ENCODE peak calls at places on chromosomes 1 and 21, in five cellular contexts. O is AG08396; D is mucosa of descending colon; H is cardiac fibroblast; K is stimulated activated CD8-positive, alpha-beta memory T cell treated with anti-CD3 and anti-CD28 coated beads, Interleukin-2, amount 100 ng/mL, for 1 hour. Y is an unnamed sample.

GRCh38 chr1:182235952-182236650 is 155.5 kb downstream of the GLUL start:
- DNase-seq in H (no peak), D (peak; percentile 71), K (no peak), O (peak; percentile 42), Y (peak; percentile 71)

GRCh38 chr1:37476460-37477197 is 2.2 kb downstream of the ZC3H12A start:
- DNase-seq in D (peak; percentile 83), H (peak; percentile 92), O (peak; percentile 77), K (no peak), Y (peak; percentile 81)

GRCh38 chr1:243596441-243597183 is 253.4 kb downstream of the AKT3 start:
- DNase-seq in D (no peak), K (no peak), H (peak; percentile 86), O (peak; percentile 58), Y (peak; percentile 59)

GRCh38 chr1:165795894-165796293 is 27.2 kb upstream of the TMCO1 start:
- DNase-seq in H (no peak), D (no peak), O (no peak), K (no peak), Y (no peak)

GRCh38 chr1:200429221-200429751 is 19.4 kb upstream of the ZNF281 start:
- DNase-seq in H (peak; percentile 87), O (no peak), K (no peak), D (no peak), Y (peak; percentile 53)

GRCh38 chr21:45539796-45540600 is 2.2 kb downstream of the SLC19A1 start:
- DNase-seq in D (no peak), O (no peak), K (no peak), H (no peak), Y (no peak)

GRCh38 chr1:160261526-160261877 is 847 bp downstream of the DCAF8 start:
- DNase-seq in D (no peak), O (peak; percentile 77), H (peak; percentile 68), K (peak; percentile 25), Y (peak; percentile 70)

GRCh38 chr21:41943468-41944250 is 10.2 kb downstream of the C2CD2 start:
- DNase-seq in K (no peak), O (no peak), H (no peak), D (no peak), Y (no peak)

GRCh38 chr1:41260768-41261167 is 18.7 kb upstream of the SCMH1 start:
- DNase-seq in D (no peak), O (no peak), K (no peak), H (no peak), Y (no peak)

GRCh38 chr1:154857441-154858215 is 12.5 kb downstream of the KCNN3 start:
- DNase-seq in K (no peak), O (no peak), H (no peak), D (no peak), Y (no peak)

GRCh38 chr1:107788189-107788588 is 176.8 kb downstream of the VAV3 start:
- DNase-seq in O (no peak), K (no peak), H (peak; percentile 5), D (no peak), Y (no peak)

GRCh38 chr21:43574741-43575465 is 84.4 kb downstream of the HSF2BP start:
- DNase-seq in H (no peak), D (no peak), O (no peak), K (no peak), Y (no peak)

GRCh38 chr1:230215049-230215448 is 148.0 kb downstream of the GALNT2 start:
- DNase-seq in D (no peak), K (no peak), H (peak; percentile 94), O (no peak), Y (peak; percentile 43)

GRCh38 chr21:28068455-28069358 is 924.0 kb downstream of the LTN1 start:
- DNase-seq in O (no peak), K (no peak), D (no peak), H (no peak), Y (no peak)

GRCh38 chr1:212396638-212397037 is 18.0 kb downstream of the PACC1 start:
- DNase-seq in H (no peak), D (no peak), O (no peak), K (no peak), Y (no peak)

GRCh38 chr1:169886422-169886821 is 7.3 kb downstream of the SCYL3 start:
- DNase-seq in D (no peak), H (no peak), O (no peak), K (no peak), Y (no peak)

GRCh38 chr1:5611431-5611830 is 380.8 kb downstream of the NPHP4 start:
- DNase-seq in O (no peak), D (no peak), K (no peak), H (no peak), Y (no peak)

GRCh38 chr1:64133036-64133435 is 70.4 kb upstream of the UBE2U start:
- DNase-seq in K (no peak), O (peak; percentile 62), H (peak; percentile 82), D (no peak), Y (peak; percentile 92)

GRCh38 chr1:29851666-29852065 is 615.3 kb downstream of the PTPRU start:
- DNase-seq in O (no peak), H (no peak), D (no peak), K (no peak), Y (no peak)

GRCh38 chr1:151728151-151728711 is 6.9 kb downstream of the RIIAD1 start:
- DNase-seq in H (peak; percentile 69), K (no peak), D (no peak), O (peak; percentile 44), Y (peak; percentile 66)

GRCh38 chr1:210912752-210913151 is 221.2 kb downstream of the KCNH1 start:
- DNase-seq in H (no peak), K (no peak), O (no peak), D (no peak), Y (no peak)

GRCh38 chr1:203461717-203462116 is 13.9 kb upstream of the PRELP start:
- DNase-seq in D (no peak), K (no peak), H (no peak), O (no peak), Y (no peak)

GRCh38 chr1:31661856-31662255 is 17.2 kb upstream of the PEF1 start:
- DNase-seq in H (no peak), O (no peak), K (no peak), D (no peak), Y (no peak)

GRCh38 chr1:80448081-80448480 is 1352.7 kb upstream of the ADGRL2 start:
- DNase-seq in K (no peak), D (no peak), H (peak; percentile 19), O (no peak), Y (peak; percentile 11)

GRCh38 chr1:232962761-232963357 is 12.4 kb downstream of the NTPCR start:
- DNase-seq in K (no peak), H (peak; percentile 55), O (no peak), D (no peak), Y (no peak)

GRCh38 chr1:58883888-58884482 is 100.1 kb upstream of the JUN start:
- DNase-seq in D (no peak), H (peak; percentile 85), O (no peak), K (no peak), Y (no peak)

GRCh38 chr1:48668339-48668738 is 108.4 kb downstream of the BEND5 start:
- DNase-seq in H (no peak), O (no peak), D (no peak), K (no peak), Y (no peak)

GRCh38 chr1:206479164-206480125 is 9.2 kb downstream of the IKBKE start:
- DNase-seq in K (peak; percentile 37), H (peak; percentile 87), O (peak; percentile 85), D (no peak), Y (peak; percentile 86)

GRCh38 chr1:10074059-10074854 is 41.5 kb downstream of the UBE4B start:
- DNase-seq in H (peak; percentile 88), O (peak; percentile 90), K (peak; percentile 20), D (no peak), Y (peak; percentile 96)

Y was measured in AG20443.